ENCODE peak calls at places on chromosomes 4 and X, in ten cellular contexts. One of them, this sample, is unnamed.

GRCh38 chr4:146591986-146592385 is 46.7 kb upstream of the POU4F2 start:
- DNase-seq in stimulated activated CD4-positive, alpha-beta T cell treated with anti-CD3 and anti-CD28 coated beads, Interleukin-12 subunit alpha, Interleukin-12 subunit beta, amount 100 ng/mL, for 48 hours: no peak
- DNase-seq in NCI-H1092 treated with DMSO at 0.1 percent for 48 hours: no peak
- DNase-seq in hippocampal formation: no peak
- DNase-seq in body of pancreas: no peak
- DNase-seq in tibial nerve: no peak
- DNase-seq in HT-29: no peak
- DNase-seq in left ventricle myocardium superior: no peak
- DNase-seq in pons: no peak
- DNase-seq in GM10248: no peak
- DNase-seq in this sample: no peak

GRCh38 chr4:143294310-143294709 is 42.4 kb upstream of the GAB1 start:
- DNase-seq in stimulated activated CD4-positive, alpha-beta T cell treated with anti-CD3 and anti-CD28 coated beads, Interleukin-12 subunit alpha, Interleukin-12 subunit beta, amount 100 ng/mL, for 48 hours: no peak
- DNase-seq in NCI-H1092 treated with DMSO at 0.1 percent for 48 hours: no peak
- DNase-seq in hippocampal formation: no peak
- DNase-seq in body of pancreas: peak; percentile 52
- DNase-seq in tibial nerve: peak; percentile 63
- DNase-seq in HT-29: no peak
- DNase-seq in left ventricle myocardium superior: peak; percentile 87
- DNase-seq in pons: peak; percentile 22
- DNase-seq in GM10248: no peak
- DNase-seq in this sample: no peak

GRCh38 chrX:19695884-19696283 is 180.6 kb upstream of the MAP3K15 start:
- DNase-seq in stimulated activated CD4-positive, alpha-beta T cell treated with anti-CD3 and anti-CD28 coated beads, Interleukin-12 subunit alpha, Interleukin-12 subunit beta, amount 100 ng/mL, for 48 hours: no peak
- DNase-seq in NCI-H1092 treated with DMSO at 0.1 percent for 48 hours: no peak
- DNase-seq in hippocampal formation: no peak
- DNase-seq in body of pancreas: no peak
- DNase-seq in tibial nerve: no peak
- DNase-seq in HT-29: no peak
- DNase-seq in left ventricle myocardium superior: no peak
- DNase-seq in pons: no peak
- DNase-seq in GM10248: no peak
- DNase-seq in this sample: peak; percentile 27

GRCh38 chr4:127261476-127261875 is 371.3 kb upstream of the INTU start:
- DNase-seq in stimulated activated CD4-positive, alpha-beta T cell treated with anti-CD3 and anti-CD28 coated beads, Interleukin-12 subunit alpha, Interleukin-12 subunit beta, amount 100 ng/mL, for 48 hours: no peak
- DNase-seq in NCI-H1092 treated with DMSO at 0.1 percent for 48 hours: no peak
- DNase-seq in hippocampal formation: no peak
- DNase-seq in body of pancreas: no peak
- DNase-seq in tibial nerve: no peak
- DNase-seq in HT-29: peak; percentile 29
- DNase-seq in left ventricle myocardium superior: no peak
- DNase-seq in pons: no peak
- DNase-seq in GM10248: no peak
- DNase-seq in this sample: no peak

GRCh38 chr4:145171919-145172318 is 8.5 kb downstream of the OTUD4 start:
- DNase-seq in stimulated activated CD4-positive, alpha-beta T cell treated with anti-CD3 and anti-CD28 coated beads, Interleukin-12 subunit alpha, Interleukin-12 subunit beta, amount 100 ng/mL, for 48 hours: no peak
- DNase-seq in NCI-H1092 treated with DMSO at 0.1 percent for 48 hours: no peak
- DNase-seq in hippocampal formation: no peak
- DNase-seq in body of pancreas: peak; percentile 61
- DNase-seq in tibial nerve: no peak
- DNase-seq in HT-29: no peak
- DNase-seq in left ventricle myocardium superior: no peak
- DNase-seq in pons: no peak
- DNase-seq in GM10248: no peak
- DNase-seq in this sample: no peak

GRCh38 chrX:26670521-26670920 is 454.6 kb downstream of the MAGEB5 start:
- DNase-seq in stimulated activated CD4-positive, alpha-beta T cell treated with anti-CD3 and anti-CD28 coated beads, Interleukin-12 subunit alpha, Interleukin-12 subunit beta, amount 100 ng/mL, for 48 hours: no peak
- DNase-seq in NCI-H1092 treated with DMSO at 0.1 percent for 48 hours: no peak
- DNase-seq in hippocampal formation: no peak
- DNase-seq in body of pancreas: no peak
- DNase-seq in tibial nerve: no peak
- DNase-seq in HT-29: no peak
- DNase-seq in left ventricle myocardium superior: no peak
- DNase-seq in pons: no peak
- DNase-seq in GM10248: no peak
- DNase-seq in this sample: no peak

GRCh38 chrX:8190341-8190830 is 19.3 kb upstream of the VCX2 start:
- DNase-seq in stimulated activated CD4-positive, alpha-beta T cell treated with anti-CD3 and anti-CD28 coated beads, Interleukin-12 subunit alpha, Interleukin-12 subunit beta, amount 100 ng/mL, for 48 hours: no peak
- DNase-seq in NCI-H1092 treated with DMSO at 0.1 percent for 48 hours: no peak
- DNase-seq in hippocampal formation: no peak
- DNase-seq in body of pancreas: no peak
- DNase-seq in tibial nerve: no peak
- DNase-seq in HT-29: no peak
- DNase-seq in left ventricle myocardium superior: no peak
- DNase-seq in pons: no peak
- DNase-seq in GM10248: no peak
- DNase-seq in this sample: no peak

GRCh38 chr4:123478859-123479345 is 82.3 kb downstream of the SPRY1 start:
- DNase-seq in stimulated activated CD4-positive, alpha-beta T cell treated with anti-CD3 and anti-CD28 coated beads, Interleukin-12 subunit alpha, Interleukin-12 subunit beta, amount 100 ng/mL, for 48 hours: no peak
- DNase-seq in NCI-H1092 treated with DMSO at 0.1 percent for 48 hours: no peak
- DNase-seq in hippocampal formation: no peak
- DNase-seq in body of pancreas: peak; percentile 67
- DNase-seq in tibial nerve: no peak
- DNase-seq in HT-29: peak; percentile 92
- DNase-seq in left ventricle myocardium superior: no peak
- DNase-seq in pons: no peak
- DNase-seq in GM10248: no peak
- DNase-seq in this sample: no peak

GRCh38 chr4:1523907-1524636 is 117.8 kb upstream of the NKX1-1 start:
- DNase-seq in stimulated activated CD4-positive, alpha-beta T cell treated with anti-CD3 and anti-CD28 coated beads, Interleukin-12 subunit alpha, Interleukin-12 subunit beta, amount 100 ng/mL, for 48 hours: no peak
- DNase-seq in NCI-H1092 treated with DMSO at 0.1 percent for 48 hours: no peak
- DNase-seq in hippocampal formation: no peak
- DNase-seq in body of pancreas: no peak
- DNase-seq in tibial nerve: no peak
- DNase-seq in HT-29: no peak
- DNase-seq in left ventricle myocardium superior: peak; percentile 54
- DNase-seq in pons: peak; percentile 11
- DNase-seq in GM10248: no peak
- DNase-seq in this sample: no peak